ENCODE peak calls at places on chromosomes 12 and 14, in six cellular contexts. P is pancreas, J is Peyer's patch, D is suprapubic skin, F is DND-41, W is aorta. X is an unnamed sample.

GRCh38 chr14:36068777-36069534 is 107.6 kb downstream of the PTCSC3 start:
- DNase-seq in J (no peak), D (no peak), P (no peak), W (no peak), F (peak), X (no peak)

GRCh38 chr14:67589212-67589770 is 10.8 kb downstream of the PIGH start:
- DNase-seq in J (no peak), D (no peak), W (no peak), P (no peak), F (no peak), X (no peak)

GRCh38 chr12:121196902-121197301 is 13.0 kb upstream of the P2RX4 start:
- DNase-seq in D (no peak), P (no peak), J (no peak), W (no peak), F (no peak), X (no peak)

GRCh38 chr14:68770553-68771286 is 22.1 kb downstream of the ZFP36L1 start:
- DNase-seq in W (peak), P (no peak), J (no peak), D (peak), F (no peak), X (no peak)

GRCh38 chr12:64232201-64232600 is 10.1 kb upstream of the KICS2 start:
- DNase-seq in P (no peak), D (no peak), F (no peak), J (no peak), W (no peak), X (no peak)

GRCh38 chr14:44154446-44154845 is 352.6 kb downstream of the FSCB start:
- DNase-seq in F (no peak), W (no peak), J (no peak), P (no peak), D (no peak), X (no peak)

GRCh38 chr12:54032220-54032619 is 630 bp upstream of the HOXC5 start:
- DNase-seq in W (no peak), J (no peak), P (no peak), D (no peak), F (no peak), X (no peak)

GRCh38 chr14:77099425-77100167 is 1.5 kb downstream of the CIPC start:
- DNase-seq in P (no peak), D (no peak), W (no peak), F (no peak), J (no peak), X (no peak)

GRCh38 chr12:47576256-47576655 is 129.6 kb downstream of the RPAP3 start:
- DNase-seq in J (no peak), P (no peak), D (no peak), W (no peak), F (peak), X (no peak)

GRCh38 chr12:113030875-113031525 is 25.5 kb upstream of the DTX1 start:
- DNase-seq in D (no peak), F (peak), J (peak), P (peak), W (no peak), X (no peak)

GRCh38 chr12:115096673-115097349 is 412.8 kb upstream of the TBX3 start:
- DNase-seq in W (no peak), F (no peak), J (no peak), P (no peak), D (no peak), X (no peak)

GRCh38 chr12:14260011-14260993 is 105.2 kb upstream of the ATF7IP start:
- DNase-seq in D (peak), F (no peak), J (peak), P (peak), W (peak), X (peak)

GRCh38 chr12:48794870-48795269 is 6.0 kb upstream of the ADCY6 start:
- DNase-seq in J (no peak), W (no peak), F (no peak), P (no peak), D (no peak), X (no peak)

GRCh38 chr14:89378119-89378518 is 38.9 kb downstream of the FOXN3 start:
- DNase-seq in J (no peak), D (no peak), P (no peak), W (no peak), F (no peak), X (peak)

DNA sequence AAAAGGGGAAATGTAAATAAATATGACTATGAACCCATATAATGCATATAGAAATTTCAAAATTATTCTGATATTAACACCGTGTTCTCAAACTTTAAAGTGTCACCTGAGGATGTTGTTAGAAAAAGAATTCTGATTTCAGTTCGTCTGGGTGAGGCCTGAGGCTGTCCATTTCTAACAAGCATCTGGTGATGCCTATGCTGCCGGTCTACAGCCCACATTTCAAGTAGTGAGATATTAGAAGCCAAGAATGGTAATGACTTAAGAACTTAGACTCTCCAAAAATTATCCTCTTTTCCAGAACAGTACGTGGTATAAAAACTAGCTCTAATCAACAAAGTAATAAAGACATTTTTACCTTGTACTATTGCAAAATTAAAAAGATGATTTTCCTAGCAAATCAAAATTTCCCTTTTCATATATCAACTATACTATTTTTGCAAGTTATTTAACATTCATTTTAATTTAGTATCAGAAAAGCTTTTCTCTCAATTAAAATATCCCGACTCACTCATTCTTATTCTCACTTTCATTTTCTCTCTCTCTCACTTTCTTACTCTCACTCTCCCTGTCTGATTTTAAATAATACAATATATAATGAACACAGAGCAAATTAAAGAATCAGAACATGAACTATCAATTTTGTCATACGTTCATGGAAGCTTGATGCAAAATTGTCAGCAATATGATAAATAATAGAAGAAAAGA is 35.0 kb downstream of the PIK3C2G start:
- DNase-seq in D (no peak), P (no peak), F (no peak), J (no peak), W (no peak), X (no peak)
- H3K4me3 ChIP-seq in D (peak), P (no peak), F (no peak), J (peak), W (no peak), X (peak)

GRCh38 chr14:98236314-98236713 is 1035.7 kb downstream of the BCL11B start:
- DNase-seq in D (no peak), P (no peak), W (no peak), F (no peak), J (no peak), X (no peak)

GRCh38 chr14:98234208-98234607 is 1037.8 kb downstream of the BCL11B start:
- DNase-seq in D (no peak), P (no peak), F (peak), J (no peak), W (no peak), X (no peak)

GRCh38 chr14:98231210-98231609 is 1040.8 kb downstream of the BCL11B start:
- DNase-seq in D (no peak), W (no peak), F (no peak), J (no peak), P (no peak), X (no peak)

GRCh38 chr14:98229676-98230366 is 1042.2 kb downstream of the BCL11B start:
- DNase-seq in J (no peak), F (peak), W (no peak), D (no peak), P (no peak), X (no peak)

DNA sequence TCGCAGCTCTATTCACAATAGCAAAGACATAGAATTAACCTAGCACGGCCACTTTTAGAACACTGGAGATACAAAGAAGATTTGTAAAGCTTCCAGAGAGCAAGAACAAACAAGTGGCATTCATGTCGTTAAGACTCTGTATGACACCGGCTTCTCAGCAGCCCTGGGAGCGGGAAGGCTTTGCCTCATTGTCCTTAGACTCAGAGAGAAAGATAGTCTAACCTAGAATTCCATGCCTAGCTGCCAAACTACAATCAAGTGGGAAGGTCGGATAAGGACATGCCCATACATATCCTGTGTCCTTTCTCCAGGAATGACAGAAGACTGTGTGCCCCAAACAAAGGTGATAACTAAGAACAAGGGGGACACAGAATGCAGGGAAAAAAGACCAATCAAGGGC is 1038.3 kb downstream of the BCL11B start:
- DNase-seq in P (no peak), J (no peak), D (no peak), F (peak), W (no peak), X (no peak)
- H3K27ac ChIP-seq in P (no peak), J (no peak), D (no peak), F (no peak), W (no peak), X (no peak)

DNA sequence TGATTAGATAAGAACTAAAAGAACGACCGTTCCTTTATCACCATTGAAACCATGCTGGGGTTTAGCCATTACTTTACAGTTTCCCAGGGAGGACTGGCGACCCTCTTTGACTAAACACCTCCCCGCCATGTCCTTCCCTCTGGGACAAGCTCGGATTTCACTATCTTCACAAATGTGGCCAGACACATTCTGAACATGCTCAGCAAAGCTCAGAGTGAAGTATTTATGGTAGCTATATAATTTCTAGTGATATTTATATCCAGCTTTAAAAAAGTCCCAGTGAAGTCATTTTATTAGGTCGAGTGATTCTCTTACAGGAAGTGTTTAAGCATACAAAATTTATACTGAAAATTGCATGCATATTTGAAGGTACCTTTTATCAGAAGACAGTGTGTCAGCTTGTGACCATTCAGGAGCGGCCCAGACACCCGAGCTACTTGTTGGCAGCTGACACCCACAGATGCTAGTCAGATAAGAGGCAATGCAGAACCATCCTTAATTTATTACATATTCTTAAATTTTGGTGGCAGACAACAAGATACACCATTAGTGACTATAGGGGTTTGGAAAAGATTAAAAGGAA is 36.8 kb downstream of the NIN start:
- DNase-seq in W (no peak), P (no peak), J (no peak), D (no peak), F (no peak), X (no peak)
- H3K4me3 ChIP-seq in W (no peak), P (no peak), J (no peak), D (no peak), F (no peak), X (no peak)

GRCh38 chr12:101299346-101299745 is 19.4 kb downstream of the UTP20 start:
- DNase-seq in W (no peak), P (no peak), D (no peak), J (no peak), F (no peak), X (no peak)

GRCh38 chr12:101298426-101298825 is 18.5 kb downstream of the UTP20 start:
- DNase-seq in P (no peak), J (no peak), D (no peak), W (no peak), F (no peak), X (no peak)

GRCh38 chr12:101297661-101298060 is 17.8 kb downstream of the UTP20 start:
- DNase-seq in F (no peak), W (no peak), J (no peak), D (no peak), P (no peak), X (no peak)

GRCh38 chr12:101305226-101305779 is 25.4 kb downstream of the UTP20 start:
- DNase-seq in P (no peak), J (no peak), F (no peak), D (no peak), W (no peak), X (no peak)

GRCh38 chr12:101299931-101300330 is 20.0 kb downstream of the UTP20 start:
- DNase-seq in D (no peak), F (no peak), P (no peak), W (no peak), J (no peak), X (no peak)
- H3K27ac ChIP-seq in D (no peak), F (no peak), P (no peak), W (no peak), J (no peak), X (no peak)